ENCODE peak calls at places on chromosomes 11 and 22, in seven cellular contexts. N is H9, Z is cardiac muscle cell, P is tibial artery, J is lower lobe of right lung, T is B cell, E is natural killer cell. I is an unnamed sample.

GRCh38 chr11:64786308-64786707 is 8.0 kb upstream of the SF1 start:
- DNase-seq in N (no peak), Z (no peak), P (peak), J (peak), T (no peak), E (no peak), I (no peak)

GRCh38 chr11:1735271-1735670 is 15.1 kb downstream of the IFITM10 start:
- DNase-seq in N (no peak), Z (no peak), P (no peak), J (no peak), T (no peak), E (no peak), I (no peak)

GRCh38 chr11:19838994-19839768 is 126.5 kb downstream of the NAV2 start:
- DNase-seq in N (no peak), Z (no peak), P (no peak), J (no peak), T (no peak), E (no peak), I (no peak)

GRCh38 chr11:576791-577610 is 731 bp downstream of the PHRF1 start:
- DNase-seq in N (no peak), Z (no peak), P (no peak), J (no peak), T (no peak), E (no peak), I (no peak)

GRCh38 chr11:74819400-74819799 is 70.8 kb downstream of the RNF169 start:
- DNase-seq in N (no peak), Z (no peak), P (no peak), J (no peak), T (no peak), E (no peak), I (no peak)

GRCh38 chr11:111447931-111448330 is 64.3 kb downstream of the BTG4 start:
- DNase-seq in N (no peak), Z (no peak), P (no peak), J (no peak), T (no peak), E (no peak), I (no peak)

GRCh38 chr22:17903564-17904295 is 120.6 kb downstream of the MICAL3 start:
- DNase-seq in N (no peak), Z (peak), P (no peak), J (no peak), T (no peak), E (no peak), I (no peak)

GRCh38 chr11:44747836-44748235 is 21.1 kb downstream of the TSPAN18 start:
- DNase-seq in N (peak), Z (no peak), P (no peak), J (no peak), T (no peak), E (no peak), I (no peak)

GRCh38 chr11:36009469-36009868 is 65.6 kb downstream of the LDLRAD3 start:
- DNase-seq in N (no peak), Z (no peak), P (no peak), J (no peak), T (no peak), E (no peak), I (no peak)

GRCh38 chr11:120013325-120014250 is 124.3 kb downstream of the TRIM29 start:
- DNase-seq in N (peak), Z (peak), P (no peak), J (no peak), T (no peak), E (no peak), I (peak)

GRCh38 chr11:9787981-9788521 is 124.2 kb downstream of the SWAP70 start:
- DNase-seq in N (no peak), Z (no peak), P (peak), J (no peak), T (no peak), E (no peak), I (no peak)

GRCh38 chr11:5621580-5621979 is 3.2 kb upstream of the TRIM34 start:
- DNase-seq in N (no peak), Z (no peak), P (no peak), J (no peak), T (no peak), E (no peak), I (no peak)

GRCh38 chr22:20430101-20430640 is 7.5 kb downstream of the SCARF2 start:
- DNase-seq in N (peak), Z (no peak), P (no peak), J (peak), T (no peak), E (no peak), I (no peak)

GRCh38 chr11:123233280-123233977 is 38.4 kb upstream of the CLMP start:
- DNase-seq in N (no peak), Z (no peak), P (no peak), J (no peak), T (no peak), E (no peak), I (no peak)

GRCh38 chr22:41482319-41482935 is 13.5 kb downstream of the ACO2 start:
- DNase-seq in N (no peak), Z (no peak), P (no peak), J (no peak), T (no peak), E (no peak), I (no peak)

GRCh38 chr11:85723088-85723487 is 37.1 kb upstream of the CCDC89 start:
- DNase-seq in N (no peak), Z (no peak), P (no peak), J (no peak), T (no peak), E (no peak), I (no peak)

GRCh38 chr11:8768625-8769333 is 86.2 kb downstream of the RPL27A start:
- DNase-seq in N (no peak), Z (no peak), P (peak), J (no peak), T (no peak), E (no peak), I (no peak)

GRCh38 chr11:4697583-4697982 is at the start of gene OR51E2:
- DNase-seq in N (no peak), Z (no peak), P (no peak), J (no peak), T (no peak), E (no peak), I (no peak)

GRCh38 chr11:94068764-94069163 is 47.6 kb downstream of the HEPHL1 start:
- DNase-seq in N (no peak), Z (no peak), P (no peak), J (no peak), T (no peak), E (no peak), I (no peak)

GRCh38 chr11:61602775-61603569 is 22.1 kb upstream of the SYT7 start:
- DNase-seq in N (no peak), Z (no peak), P (peak), J (no peak), T (no peak), E (no peak), I (no peak)

GRCh38 chr11:81596709-81597108 is 1137.0 kb downstream of the FAM181B start:
- DNase-seq in N (no peak), Z (peak), P (no peak), J (no peak), T (no peak), E (no peak), I (no peak)

GRCh38 chr22:23178512-23179254 is 1.6 kb upstream of the BCR start:
- DNase-seq in N (peak), Z (peak), P (no peak), J (peak), T (peak), E (peak), I (peak)

GRCh38 chr11:7538466-7539454 is 25.0 kb downstream of the PPFIBP2 start:
- DNase-seq in N (no peak), Z (no peak), P (no peak), J (no peak), T (no peak), E (no peak), I (no peak)

GRCh38 chr11:124315052-124315451 is 1.3 kb upstream of the OR8D1 start:
- DNase-seq in N (no peak), Z (no peak), P (no peak), J (no peak), T (no peak), E (no peak), I (no peak)

GRCh38 chr11:119860561-119861094 is 131.6 kb upstream of the NECTIN1 start:
- DNase-seq in N (no peak), Z (no peak), P (no peak), J (no peak), T (no peak), E (no peak), I (no peak)

GRCh38 chr11:66958956-66959274 is 732 bp upstream of the PC start:
- DNase-seq in N (no peak), Z (no peak), P (no peak), J (no peak), T (no peak), E (no peak), I (no peak)

GRCh38 chr11:66958232-66958955 is at the start of gene PC:
- DNase-seq in N (peak), Z (peak), P (peak), J (peak), T (peak), E (peak), I (peak)

GRCh38 chr11:66957971-66958231 is 282 bp downstream of the PC start:
- DNase-seq in N (no peak), Z (no peak), P (no peak), J (no peak), T (no peak), E (no peak), I (no peak)

GRCh38 chr11:66953431-66953833 is 4.8 kb downstream of the PC start:
- DNase-seq in N (no peak), Z (no peak), P (no peak), J (no peak), T (no peak), E (no peak), I (no peak)

GRCh38 chr11:66956689-66957290 is 1.4 kb downstream of the PC start:
- DNase-seq in N (peak), Z (peak), P (no peak), J (peak), T (no peak), E (no peak), I (no peak)
- TF ChIP-seq CTCF in N (peak), Z (peak), P (no peak), J (no peak), T (no peak), E (no peak), I (peak)

GRCh38 chr11:132944557-132944920 is 587.8 kb downstream of the OPCML start:
- DNase-seq in N (no peak), Z (no peak), P (no peak), J (no peak), T (no peak), E (no peak), I (no peak)

GRCh38 chr11:132941761-132942160 is 590.5 kb downstream of the OPCML start:
- DNase-seq in N (no peak), Z (no peak), P (no peak), J (no peak), T (no peak), E (no peak), I (no peak)

GRCh38 chr11:132943325-132943736 is 589.0 kb downstream of the OPCML start:
- DNase-seq in N (no peak), Z (no peak), P (no peak), J (no peak), T (no peak), E (no peak), I (no peak)

GRCh38 chr11:132942611-132943324 is 589.5 kb downstream of the OPCML start:
- DNase-seq in N (peak), Z (no peak), P (no peak), J (no peak), T (no peak), E (no peak), I (no peak)

DNA sequence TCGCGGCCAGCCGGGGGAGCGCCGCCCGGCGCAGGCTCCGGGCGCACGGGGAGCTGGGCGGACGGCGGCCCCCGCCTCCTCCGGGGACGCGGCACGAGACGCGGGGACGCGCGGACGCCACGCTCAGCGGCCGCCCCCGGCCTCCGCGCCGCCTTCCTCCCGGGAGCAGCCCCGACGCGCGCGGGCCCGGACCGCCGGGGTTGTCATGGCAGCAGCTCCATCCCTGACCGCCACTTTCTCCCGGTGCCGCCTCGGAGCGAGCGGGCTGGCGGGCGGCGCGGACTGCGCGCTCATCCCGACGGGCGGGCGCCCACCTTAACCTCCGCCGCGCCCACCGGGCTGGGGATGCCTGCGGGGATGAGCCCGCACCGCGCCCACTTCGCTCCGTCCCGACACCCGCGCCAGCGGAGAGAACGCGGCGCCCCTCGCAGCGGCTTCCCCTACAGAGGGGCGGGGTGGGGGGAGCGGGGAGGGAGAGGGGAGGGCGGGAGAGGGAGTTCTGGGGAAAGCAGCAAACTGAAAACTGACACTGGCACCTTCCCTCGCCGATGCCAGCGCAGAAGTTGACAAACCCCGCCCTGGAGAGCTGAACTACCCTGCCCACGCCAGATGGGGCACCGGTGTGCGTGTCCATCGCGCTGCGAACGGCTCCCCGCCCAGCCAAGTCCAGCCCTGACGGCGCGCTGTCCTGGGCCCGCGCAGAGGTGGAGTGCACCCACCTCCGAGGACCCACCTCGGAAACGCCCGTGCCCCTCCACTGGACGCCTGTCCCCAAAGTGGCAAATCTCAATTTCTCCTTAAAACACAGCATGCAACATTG is 588.4 kb downstream of the OPCML start:
- DNase-seq in N (peak), Z (peak), P (no peak), J (no peak), T (no peak), E (no peak), I (no peak)
- TF ChIP-seq CTCF in N (peak), Z (peak), P (no peak), J (no peak), T (no peak), E (no peak), I (peak)

DNA sequence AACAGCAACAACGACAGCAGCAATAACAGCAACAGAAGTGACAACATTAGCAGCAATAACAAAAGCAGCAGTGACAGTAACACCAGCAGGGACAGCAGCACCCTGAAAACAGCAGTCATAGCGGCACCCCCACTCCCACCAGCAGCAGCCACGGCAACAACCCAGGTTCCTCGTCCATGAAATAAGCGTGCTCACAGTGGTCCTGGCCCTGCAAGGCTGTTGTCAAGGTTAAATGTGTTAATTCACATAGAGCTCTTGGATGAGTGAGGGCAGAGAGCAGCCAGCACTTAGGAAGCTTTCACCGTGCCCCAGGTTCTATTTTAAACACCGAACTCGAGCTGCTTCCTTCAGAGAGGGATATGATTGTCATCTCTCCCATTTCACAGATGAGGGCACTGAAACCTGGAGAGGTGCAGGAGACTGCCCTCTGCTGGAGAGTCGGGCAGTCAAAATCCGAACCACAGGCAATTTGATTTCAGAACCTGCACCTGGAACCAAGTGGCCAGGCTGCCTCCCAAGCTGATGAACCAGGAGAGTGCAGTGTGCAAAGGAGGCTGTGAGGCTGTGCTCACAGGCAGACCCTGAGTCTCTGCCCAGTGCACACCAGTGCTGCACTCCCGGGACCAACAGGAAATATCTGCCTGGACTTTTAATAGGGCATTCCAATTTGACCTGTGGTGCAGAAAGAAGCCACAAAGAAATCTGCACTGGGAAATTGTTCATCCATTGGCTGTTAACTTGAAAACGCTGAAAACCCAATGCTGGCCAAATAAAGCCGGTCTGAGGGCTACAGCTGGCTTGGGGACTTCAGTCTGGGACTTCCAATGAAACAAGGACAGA is 22.9 kb upstream of the FGF3 start:
- DNase-seq in N (peak), Z (no peak), P (no peak), J (peak), T (no peak), E (no peak), I (no peak)
- TF ChIP-seq CTCF in N (peak), Z (peak), P (no peak), J (peak), T (peak), E (no peak), I (peak)

GRCh38 chr22:47012589-47013365 is 250.3 kb downstream of the TBC1D22A start:
- DNase-seq in N (no peak), Z (no peak), P (no peak), J (no peak), T (no peak), E (no peak), I (no peak)
- TF ChIP-seq CTCF in N (peak), Z (peak), P (no peak), J (no peak), T (no peak), E (no peak), I (peak)